ENCODE peak calls at places on chromosomes 7 and 10, in eight cellular contexts. E, B, W, C, N, Q, V and O are unnamed samples.

GRCh38 chr10:18497955-18498354 is 153.4 kb downstream of the NSUN6 start:
- DNase-seq in E (no peak), W (no peak), Q (no peak), V (no peak), C (no peak), B (no peak), N (no peak), O (no peak)

GRCh38 chr10:70827358-70827757 is 11.6 kb downstream of the SGPL1 start:
- DNase-seq in E (no peak), B (no peak), N (no peak), W (no peak), C (no peak), Q (peak; percentile 52), V (no peak), O (no peak)

GRCh38 chr7:67663644-67664043 is 667.0 kb downstream of the TYW1 start:
- DNase-seq in W (no peak), Q (no peak), N (no peak), B (no peak), V (no peak), E (no peak), C (no peak), O (no peak)

GRCh38 chr7:30713397-30713796 is 31.1 kb upstream of the CRHR2 start:
- DNase-seq in C (no peak), Q (peak; percentile 43), W (no peak), V (no peak), N (no peak), E (peak; percentile 31), B (no peak), O (peak; percentile 20)

GRCh38 chr7:94228223-94228622 is 166.5 kb upstream of the COL1A2 start:
- DNase-seq in Q (no peak), C (no peak), W (no peak), B (no peak), E (no peak), N (no peak), V (no peak), O (no peak)

GRCh38 chr10:78541528-78542470 is 508.1 kb downstream of the RPS24 start:
- DNase-seq in Q (peak; percentile 45), N (no peak), C (peak; percentile 38), B (no peak), V (no peak), E (no peak), W (no peak), O (no peak)

GRCh38 chr7:2321020-2321419 is 6.8 kb upstream of the SNX8 start:
- DNase-seq in Q (peak; percentile 47), V (no peak), B (no peak), W (no peak), N (no peak), E (no peak), C (no peak), O (no peak)

GRCh38 chr10:5840314-5841307 is 27.4 kb upstream of the GDI2 start:
- DNase-seq in N (no peak), B (no peak), C (peak; percentile 29), Q (no peak), E (no peak), W (no peak), V (peak; percentile 73), O (peak; percentile 94)

GRCh38 chr10:72334832-72335393 is 19.8 kb downstream of the DNAJB12 start:
- DNase-seq in V (peak; percentile 94), N (peak; percentile 54), B (peak; percentile 93), W (peak; percentile 49), C (peak; percentile 97), Q (no peak), E (peak; percentile 89), O (peak; percentile 99)

GRCh38 chr10:13904053-13904452 is 317.3 kb downstream of the PRPF18 start:
- DNase-seq in V (no peak), W (no peak), Q (no peak), C (peak; percentile 34), B (peak; percentile 59), E (peak; percentile 70), N (no peak), O (no peak)

GRCh38 chr7:151570366-151570915 is 50.7 kb upstream of the RHEB start:
- DNase-seq in C (no peak), N (no peak), W (no peak), E (no peak), V (no peak), Q (peak; percentile 55), B (no peak), O (no peak)

GRCh38 chr10:59876695-59877094 is 29.7 kb downstream of the CCDC6 start:
- DNase-seq in V (no peak), B (no peak), E (no peak), W (no peak), N (no peak), C (no peak), Q (no peak), O (no peak)

GRCh38 chr7:101378808-101379207 is 16.1 kb downstream of the COL26A1 start:
- DNase-seq in E (no peak), B (no peak), N (no peak), C (no peak), V (no peak), Q (peak; percentile 46), W (no peak), O (no peak)

GRCh38 chr10:103069453-103070331 is 123.4 kb downstream of the NT5C2 start:
- DNase-seq in V (no peak), E (peak; percentile 75), B (peak; percentile 73), C (peak; percentile 75), Q (peak; percentile 65), W (no peak), N (peak; percentile 2), O (peak; percentile 88)

GRCh38 chr10:30014511-30014910 is 44.9 kb downstream of the JCAD start:
- DNase-seq in C (no peak), W (no peak), E (no peak), B (no peak), Q (no peak), V (no peak), N (no peak), O (no peak)

GRCh38 chr10:32004161-32004591 is 52.0 kb downstream of the KIF5B start:
- DNase-seq in Q (peak; percentile 20), W (no peak), E (no peak), N (no peak), V (no peak), B (no peak), C (peak; percentile 96), O (peak; percentile 82)

GRCh38 chr10:33509231-33509871 is 174.9 kb upstream of the NRP1 start:
- DNase-seq in W (peak; percentile 27), N (peak; percentile 70), C (peak; percentile 73), V (no peak), Q (peak; percentile 88), E (no peak), B (peak; percentile 57), O (no peak)

GRCh38 chr10:125848371-125848770 is 25.0 kb downstream of the BCCIP start:
- DNase-seq in W (no peak), Q (no peak), B (no peak), V (no peak), N (no peak), C (no peak), E (no peak), O (no peak)

GRCh38 chr7:120486164-120486563 is 213.2 kb downstream of the KCND2 start:
- DNase-seq in W (no peak), B (no peak), C (no peak), Q (no peak), N (no peak), V (no peak), E (no peak), O (no peak)

GRCh38 chr7:69295971-69296370 is 302.3 kb upstream of the AUTS2 start:
- DNase-seq in V (no peak), E (no peak), B (no peak), W (no peak), Q (no peak), C (no peak), N (no peak), O (no peak)

GRCh38 chr7:99032928-99033327 is 111.0 kb downstream of the SMURF1 start:
- DNase-seq in V (no peak), Q (no peak), C (no peak), N (no peak), W (no peak), E (no peak), B (no peak), O (no peak)

GRCh38 chr10:113058175-113058961 is 108.3 kb downstream of the TCF7L2 start:
- DNase-seq in V (no peak), W (no peak), C (no peak), B (no peak), E (no peak), Q (peak; percentile 90), N (peak; percentile 67), O (no peak)

GRCh38 chr7:151083071-151083823 is at the start of gene TMUB1:
- DNase-seq in V (peak; percentile 89), W (no peak), C (peak; percentile 74), N (peak; percentile 12), B (peak; percentile 90), Q (peak; percentile 82), E (peak; percentile 92), O (peak; percentile 97)

GRCh38 chr10:3886666-3887251 is 101.8 kb upstream of the KLF6 start:
- DNase-seq in Q (peak; percentile 94), B (no peak), N (no peak), E (no peak), C (peak; percentile 72), W (no peak), V (no peak), O (no peak)

GRCh38 chr10:635088-635861 is 54.2 kb downstream of the DIP2C start:
- DNase-seq in Q (no peak), E (peak; percentile 62), N (no peak), W (no peak), V (no peak), B (peak; percentile 41), C (no peak), O (peak; percentile 70)

GRCh38 chr7:147249956-147250355 is 1133.4 kb downstream of the CNTNAP2 start:
- DNase-seq in C (no peak), W (no peak), V (no peak), E (no peak), Q (no peak), N (no peak), B (no peak), O (no peak)

GRCh38 chr10:33252794-33253203 is 81.7 kb downstream of the NRP1 start:
- DNase-seq in V (no peak), B (no peak), N (no peak), E (no peak), Q (peak; percentile 85), C (no peak), W (no peak), O (no peak)

GRCh38 chr7:96832107-96832506 is 122.5 kb upstream of the SEM1 start:
- DNase-seq in N (no peak), W (no peak), B (no peak), E (no peak), V (no peak), C (no peak), Q (no peak), O (no peak)

GRCh38 chr10:17923728-17924127 is 28.0 kb upstream of the SLC39A12 start:
- DNase-seq in W (peak; percentile 31), Q (peak; percentile 94), V (no peak), B (no peak), E (no peak), C (no peak), N (no peak), O (no peak)

GRCh38 chr10:92699518-92700272 is 9.9 kb downstream of the HHEX start:
- DNase-seq in B (no peak), Q (peak; percentile 60), C (peak; percentile 83), E (no peak), V (no peak), W (no peak), N (no peak), O (peak; percentile 87)

GRCh38 chr10:6748981-6749630 is 169.0 kb upstream of the PRKCQ start:
- DNase-seq in C (no peak), N (no peak), B (no peak), Q (peak; percentile 80), E (no peak), W (no peak), V (no peak), O (no peak)

GRCh38 chr10:132931258-132931657 is 11.1 kb downstream of the CFAP46 start:
- DNase-seq in V (no peak), C (no peak), Q (no peak), W (no peak), N (no peak), B (no peak), E (peak; percentile 43), O (no peak)

GRCh38 chr10:43253461-43254198 is 13.2 kb downstream of the RASGEF1A start:
- DNase-seq in V (peak; percentile 34), Q (no peak), C (no peak), B (no peak), E (no peak), W (no peak), N (no peak), O (peak; percentile 68)

GRCh38 chr7:30750574-30751256 is 1.2 kb upstream of the INMT start:
- DNase-seq in V (peak; percentile 77), Q (peak; percentile 87), E (peak; percentile 75), B (peak; percentile 66), C (peak; percentile 64), N (no peak), W (no peak), O (no peak)